ENCODE peak calls at places on chromosomes 2 and 18, in six cellular contexts. One of them, this sample, is unnamed.

GRCh38 chr2:37456479-37456878 is 112.0 kb downstream of the QPCT start:
- DNase-seq in activated T-cell treated with anti-CD3 and anti-CD28 coated beads for 1 hour: no peak
- DNase-seq in psoas muscle: peak; percentile 42
- DNase-seq in sigmoid colon: no peak
- DNase-seq in Kasumi-1: peak; percentile 91
- DNase-seq in left colon: no peak
- DNase-seq in this sample: no peak

GRCh38 chr2:216431457-216431856 is 19.2 kb downstream of the SMARCAL1 start:
- DNase-seq in activated T-cell treated with anti-CD3 and anti-CD28 coated beads for 1 hour: no peak
- DNase-seq in sigmoid colon: no peak
- DNase-seq in left colon: no peak
- DNase-seq in psoas muscle: no peak
- DNase-seq in Kasumi-1: no peak
- DNase-seq in this sample: no peak

GRCh38 chr2:154706660-154707059 is 8.2 kb downstream of the KCNJ3 start:
- DNase-seq in psoas muscle: no peak
- DNase-seq in activated T-cell treated with anti-CD3 and anti-CD28 coated beads for 1 hour: no peak
- DNase-seq in sigmoid colon: no peak
- DNase-seq in Kasumi-1: no peak
- DNase-seq in left colon: no peak
- DNase-seq in this sample: no peak

GRCh38 chr2:165141601-165142000 is 62.2 kb downstream of the SCN3A start:
- DNase-seq in left colon: no peak
- DNase-seq in psoas muscle: no peak
- DNase-seq in Kasumi-1: peak; percentile 17
- DNase-seq in activated T-cell treated with anti-CD3 and anti-CD28 coated beads for 1 hour: no peak
- DNase-seq in sigmoid colon: no peak
- DNase-seq in this sample: no peak

GRCh38 chr2:86160156-86160952 is 34.9 kb downstream of the IMMT start:
- DNase-seq in activated T-cell treated with anti-CD3 and anti-CD28 coated beads for 1 hour: no peak
- DNase-seq in Kasumi-1: no peak
- DNase-seq in psoas muscle: no peak
- DNase-seq in sigmoid colon: no peak
- DNase-seq in left colon: no peak
- DNase-seq in this sample: no peak

GRCh38 chr2:186308347-186308746 is 177.7 kb upstream of the ZC3H15 start:
- DNase-seq in activated T-cell treated with anti-CD3 and anti-CD28 coated beads for 1 hour: no peak
- DNase-seq in psoas muscle: no peak
- DNase-seq in left colon: no peak
- DNase-seq in Kasumi-1: no peak
- DNase-seq in sigmoid colon: no peak
- DNase-seq in this sample: no peak

GRCh38 chr2:216151313-216152030 is 42.3 kb downstream of the XRCC5 start:
- DNase-seq in sigmoid colon: no peak
- DNase-seq in left colon: no peak
- DNase-seq in activated T-cell treated with anti-CD3 and anti-CD28 coated beads for 1 hour: no peak
- DNase-seq in psoas muscle: no peak
- DNase-seq in Kasumi-1: no peak
- DNase-seq in this sample: no peak

GRCh38 chr2:98479959-98480524 is 35.4 kb downstream of the INPP4A start:
- DNase-seq in Kasumi-1: peak; percentile 68
- DNase-seq in sigmoid colon: peak; percentile 84
- DNase-seq in psoas muscle: peak; percentile 71
- DNase-seq in left colon: peak; percentile 59
- DNase-seq in activated T-cell treated with anti-CD3 and anti-CD28 coated beads for 1 hour: no peak
- DNase-seq in this sample: no peak

GRCh38 chr18:7568426-7568825 is 1.3 kb downstream of the PTPRM start:
- DNase-seq in left colon: peak; percentile 28
- DNase-seq in sigmoid colon: peak; percentile 71
- DNase-seq in Kasumi-1: no peak
- DNase-seq in psoas muscle: peak; percentile 74
- DNase-seq in activated T-cell treated with anti-CD3 and anti-CD28 coated beads for 1 hour: no peak
- DNase-seq in this sample: peak; percentile 75